ENCODE peak calls at places on chromosomes 6 and 20, in five cellular contexts. N is A673; C is CD8-positive, alpha-beta memory T cell; B is thyroid gland; U is BJ. S is an unnamed sample.

GRCh38 chr20:16612708-16613107 is 39.5 kb upstream of the KIF16B start:
- DNase-seq in U (no peak), N (no peak), C (no peak), B (no peak), S (no peak)

GRCh38 chr6:150058231-150058792 is 10.6 kb downstream of the ULBP3 start:
- DNase-seq in U (no peak), N (no peak), C (no peak), B (no peak), S (no peak)

GRCh38 chr6:56445818-56446217 is 196.9 kb downstream of the DST start:
- DNase-seq in U (no peak), C (no peak), N (no peak), B (no peak), S (no peak)

GRCh38 chr6:12472601-12473038 is 182.5 kb downstream of the EDN1 start:
- DNase-seq in C (no peak), N (no peak), U (peak; percentile 26), B (peak; percentile 32), S (no peak)

GRCh38 chr6:168206186-168206585 is 113.4 kb downstream of the DACT2 start:
- DNase-seq in U (no peak), N (no peak), B (no peak), C (no peak), S (no peak)

GRCh38 chr20:57652865-57653545 is 32.8 kb upstream of the ZBP1 start:
- DNase-seq in U (no peak), C (no peak), N (no peak), B (no peak), S (peak; percentile 61)

GRCh38 chr6:111377558-111378120 is 105.4 kb downstream of the REV3L start:
- DNase-seq in B (no peak), C (no peak), N (no peak), U (no peak), S (no peak)

GRCh38 chr6:169097336-169098052 is 156.2 kb downstream of the THBS2 start:
- DNase-seq in B (no peak), U (peak; percentile 97), C (no peak), N (no peak), S (no peak)

GRCh38 chr6:120671519-120671918 is 662.8 kb downstream of the TBC1D32 start:
- DNase-seq in C (no peak), B (no peak), U (no peak), N (no peak), S (peak; percentile 24)

GRCh38 chr6:39610229-39610628 is 115.0 kb downstream of the KIF6 start:
- DNase-seq in N (peak; percentile 2), B (no peak), C (no peak), U (peak; percentile 59), S (no peak)

GRCh38 chr20:2829376-2829775 is 11.1 kb downstream of the PCED1A start:
- DNase-seq in C (no peak), U (no peak), N (no peak), B (no peak), S (no peak)

GRCh38 chr6:129189266-129189665 is 306.3 kb downstream of the LAMA2 start:
- DNase-seq in B (no peak), N (no peak), C (no peak), U (no peak), S (no peak)

GRCh38 chr6:54217018-54217417 is 91.2 kb upstream of the TINAG start:
- DNase-seq in B (no peak), N (peak; percentile 15), C (no peak), U (no peak), S (no peak)

GRCh38 chr6:47456536-47456975 is 21.0 kb upstream of the CD2AP start:
- DNase-seq in C (no peak), B (no peak), U (no peak), N (no peak), S (no peak)

GRCh38 chr6:43962458-43962857 is 164.8 kb downstream of the MRPL14 start:
- DNase-seq in B (no peak), U (no peak), N (no peak), C (no peak), S (no peak)

GRCh38 chr6:159969204-159969912 is 476 bp downstream of the IGF2R start:
- DNase-seq in U (no peak), N (no peak), C (peak; percentile 26), B (peak; percentile 44), S (peak; percentile 79)

GRCh38 chr6:162862462-162862861 is 134.7 kb downstream of the PACRG start:
- DNase-seq in C (no peak), B (no peak), U (no peak), N (no peak), S (no peak)

GRCh38 chr6:39188577-39188976 is 40.7 kb downstream of the KCNK5 start:
- DNase-seq in C (no peak), B (no peak), N (no peak), U (no peak), S (no peak)

GRCh38 chr20:44681796-44682566 is 30.5 kb upstream of the ADA start:
- DNase-seq in C (no peak), N (no peak), U (no peak), B (no peak), S (no peak)
- H3K4me3 ChIP-seq in C (no peak overlapping the region), N (no peak overlapping the region), U (no peak overlapping the region), B (no peak overlapping the region), S (no peak overlapping the region)

GRCh38 chr6:1806935-1807334 is 197.2 kb downstream of the FOXC1 start:
- DNase-seq in C (no peak), U (no peak), N (no peak), B (no peak), S (no peak)

GRCh38 chr6:1812034-1812433 is 202.3 kb downstream of the FOXC1 start:
- DNase-seq in B (no peak), C (no peak), N (no peak), U (no peak), S (no peak)

GRCh38 chr6:1812487-1812886 is 202.8 kb downstream of the FOXC1 start:
- DNase-seq in U (no peak), C (no peak), N (no peak), B (no peak), S (no peak)

GRCh38 chr6:1810880-1811279 is 201.2 kb downstream of the FOXC1 start:
- DNase-seq in B (no peak), U (no peak), N (no peak), C (no peak), S (no peak)

GRCh38 chr6:1809359-1809988 is 199.8 kb downstream of the FOXC1 start:
- DNase-seq in N (no peak), B (no peak), U (no peak), C (no peak), S (no peak)
- H3K36me3 ChIP-seq in N (no peaks in the 10 kb centered on the region), B (no peaks in the 10 kb centered on the region), U (no peaks in the 10 kb centered on the region), C (no peaks in the 10 kb centered on the region), S (no peaks in the 10 kb centered on the region)

GRCh38 chr6:45703041-45703739 is 312.5 kb downstream of the CLIC5 start:
- DNase-seq in U (no peak), B (no peak), N (no peak), C (no peak), S (no peak)

GRCh38 chr6:45696738-45697137 is 318.9 kb downstream of the CLIC5 start:
- DNase-seq in B (no peak), U (no peak), C (no peak), N (no peak), S (no peak)

GRCh38 chr6:45698046-45698445 is 317.6 kb downstream of the CLIC5 start:
- DNase-seq in U (no peak), C (no peak), N (no peak), B (no peak), S (no peak)

GRCh38 chr6:45697605-45698004 is 318.1 kb downstream of the CLIC5 start:
- DNase-seq in B (no peak), N (no peak), U (peak; percentile 84), C (no peak), S (no peak)

DNA sequence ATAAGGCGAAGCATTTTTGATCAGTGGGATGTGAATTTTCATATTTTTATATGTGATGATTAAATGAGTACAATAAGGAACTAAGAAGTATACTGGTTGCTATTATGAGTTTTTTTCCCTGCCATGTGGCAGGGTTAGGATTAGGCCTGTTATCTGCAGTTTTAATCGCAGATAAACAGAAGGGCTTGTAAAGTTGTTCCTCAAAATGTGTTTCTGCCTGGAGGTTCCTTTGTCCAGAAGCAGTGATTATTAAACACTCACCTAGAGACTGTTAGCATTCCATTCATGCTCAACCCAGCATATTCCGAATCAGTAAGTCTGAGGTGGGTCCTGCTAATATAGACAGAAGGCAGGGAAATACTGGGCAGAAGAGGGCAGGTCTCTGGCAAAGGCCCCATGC is 316.0 kb downstream of the CLIC5 start:
- DNase-seq in N (no peak), U (no peak), C (no peak), B (no peak), S (no peak)
- H3K27me3 ChIP-seq in N (no peaks in the 10 kb centered on the region), U (no peaks in the 10 kb centered on the region), C (no peaks in the 10 kb centered on the region), B (no peaks in the 10 kb centered on the region), S (no peaks in the 10 kb centered on the region)

DNA sequence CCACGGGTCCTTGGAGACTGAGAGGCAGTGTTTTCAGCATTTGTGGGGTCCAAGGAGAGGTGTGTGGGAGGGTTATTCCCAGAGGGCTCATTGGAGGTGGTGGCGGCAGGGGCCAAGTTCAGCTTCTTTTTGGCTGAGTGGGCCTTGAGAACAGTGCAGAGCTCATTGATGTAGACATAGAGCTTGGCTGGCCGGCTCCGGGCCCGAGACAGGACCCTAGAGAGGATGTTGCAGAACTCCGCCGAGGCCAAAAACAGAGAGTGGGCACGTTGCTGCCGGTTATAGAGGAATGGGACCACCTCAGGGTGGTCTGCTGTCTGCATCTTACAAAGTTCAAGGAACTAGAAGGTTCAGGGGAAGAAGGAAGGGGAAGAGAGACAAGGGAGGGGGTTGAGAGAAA is 3.7 kb upstream of the ZBTB22 start:
- DNase-seq in C (no peak), U (no peak), N (no peak), B (no peak), S (no peak)
- H3K4me3 ChIP-seq in C (peak overlapping the region; percentile 88), U (peak overlapping the region; percentile 62), N (peak overlapping the region; percentile 78), B (no peak overlapping the region), S (no peak overlapping the region)

GRCh38 chr20:61991476-61991875 is 74.2 kb downstream of the TAF4 start:
- DNase-seq in N (no peak), U (no peak), C (no peak), B (no peak), S (no peak)
- H3K36me3 ChIP-seq in N (peaks cover 38% of the 10 kb centered on the region), U (peaks cover 14% of the 10 kb centered on the region), C (peaks cover 34% of the 10 kb centered on the region), B (peaks cover 34% of the 10 kb centered on the region), S (peaks cover 8% of the 10 kb centered on the region)

GRCh38 chr6:99602519-99603420 is 3.9 kb upstream of the PRDM13 start:
- DNase-seq in N (no peak), U (no peak), B (no peak), C (no peak), S (peak; percentile 45)

GRCh38 chr6:99604161-99605073 is 2.2 kb upstream of the PRDM13 start:
- DNase-seq in N (no peak), B (no peak), C (no peak), U (no peak), S (peak; percentile 60)

GRCh38 chr6:99605911-99606669 is 543 bp upstream of the PRDM13 start:
- DNase-seq in U (no peak), B (no peak), N (no peak), C (no peak), S (no peak)

GRCh38 chr6:99605074-99605726 is 1.4 kb upstream of the PRDM13 start:
- DNase-seq in B (no peak), N (no peak), C (no peak), U (no peak), S (peak; percentile 67)

GRCh38 chr6:99603421-99604160 is 3.0 kb upstream of the PRDM13 start:
- DNase-seq in B (no peak), U (no peak), N (peak; percentile 74), C (no peak), S (peak; percentile 88)
- H3K27me3 ChIP-seq in B (peaks cover 64% of the 10 kb centered on the region), U (peaks cover 74% of the 10 kb centered on the region), N (peaks cover 87% of the 10 kb centered on the region), C (peaks cover 79% of the 10 kb centered on the region), S (peaks cover 98% of the 10 kb centered on the region)

GRCh38 chr6:139270249-139270648 is 21.5 kb downstream of the TXLNB start:
- DNase-seq in U (no peak), B (no peak), N (no peak), C (no peak), S (no peak)
- H3K4me3 ChIP-seq in U (no peak overlapping the region), B (no peak overlapping the region), N (no peak overlapping the region), C (no peak overlapping the region), S (no peak overlapping the region)

GRCh38 chr20:33287884-33288283 is 4.9 kb downstream of the BPIFB1 start:
- DNase-seq in B (no peak), N (no peak), C (no peak), U (no peak), S (peak; percentile 22)
- H3K36me3 ChIP-seq in B (no peaks in the 10 kb centered on the region), N (no peaks in the 10 kb centered on the region), C (no peaks in the 10 kb centered on the region), U (no peaks in the 10 kb centered on the region), S (no peaks in the 10 kb centered on the region)